ENCODE peak calls at places on chromosomes 6 and 20, in seven cellular contexts. B is heart right ventricle, A is ovary, O is lower lobe of right lung, P is thyroid gland, I is brain microvascular endothelial cell, F is BJ. X is an unnamed sample.
A peak's percentile ranks its signal among the peaks of the same experiment; 100 is the strongest.

GRCh38 chr20:56433880-56434255 is 21.8 kb downstream of the CASS4 start:
- DNase-seq in B (no peak), A (no peak), O (no peak), P (no peak), I (peak; percentile 77), F (peak; percentile 84), X (peak; percentile 91)

GRCh38 chr20:64161595-64162238 is 2.5 kb upstream of the MYT1 start:
- DNase-seq in B (peak; percentile 37), A (peak; percentile 60), O (peak; percentile 49), P (peak; percentile 56), I (peak; percentile 12), F (no peak), X (peak; percentile 64)

GRCh38 chr6:1424306-1424927 is 35.0 kb downstream of the FOXF2 start:
- DNase-seq in B (no peak), A (no peak), O (no peak), P (peak; percentile 67), I (peak; percentile 74), F (no peak), X (peak; percentile 85)

GRCh38 chr6:43797919-43798318 is 27.9 kb downstream of the VEGFA start:
- DNase-seq in B (no peak), A (no peak), O (peak; percentile 31), P (no peak), I (no peak), F (no peak), X (no peak)

GRCh38 chr20:7744411-7744810 is 195.8 kb downstream of the HAO1 start:
- DNase-seq in B (no peak), A (no peak), O (no peak), P (no peak), I (peak; percentile 67), F (peak; percentile 9), X (peak; percentile 85)

GRCh38 chr6:19771753-19772336 is 65.3 kb upstream of the ID4 start:
- DNase-seq in B (no peak), A (no peak), O (no peak), P (no peak), I (peak; percentile 43), F (no peak), X (peak; percentile 58)

GRCh38 chr6:157528931-157529653 is 148.1 kb downstream of the ZDHHC14 start:
- DNase-seq in B (no peak), A (no peak), O (no peak), P (no peak), I (peak; percentile 19), F (no peak), X (peak; percentile 66)

GRCh38 chr6:100078509-100078908 is 84.5 kb upstream of the MCHR2 start:
- DNase-seq in B (no peak), A (no peak), O (no peak), P (no peak), I (peak; percentile 20), F (no peak), X (peak; percentile 11)

GRCh38 chr6:144353871-144354314 is 68.8 kb downstream of the UTRN start:
- DNase-seq in B (no peak), A (no peak), O (no peak), P (no peak), I (no peak), F (no peak), X (no peak)

GRCh38 chr6:167756594-167756993 is 70.1 kb upstream of the AFDN start:
- DNase-seq in B (no peak), A (no peak), O (no peak), P (no peak), I (no peak), F (no peak), X (no peak)

GRCh38 chr6:137363805-137364138 is 130.4 kb downstream of the OLIG3 start:
- DNase-seq in B (no peak), A (no peak), O (no peak), P (no peak), I (peak; percentile 11), F (no peak), X (peak; percentile 62)

GRCh38 chr20:21508230-21509078 is 5.4 kb downstream of the NKX2-2 start:
- DNase-seq in B (no peak), A (no peak), O (no peak), P (no peak), I (no peak), F (no peak), X (no peak)

GRCh38 chr6:70651326-70651905 is 16.3 kb upstream of the SMAP1 start:
- DNase-seq in B (no peak), A (no peak), O (no peak), P (no peak), I (no peak), F (no peak), X (no peak)

GRCh38 chr6:169985121-169986015 is 233.9 kb downstream of the ERMARD start:
- DNase-seq in B (no peak), A (no peak), O (no peak), P (peak; percentile 76), I (no peak), F (no peak), X (no peak)

GRCh38 chr6:137488736-137489409 is 5.3 kb downstream of the OLIG3 start:
- DNase-seq in B (no peak), A (no peak), O (peak; percentile 50), P (no peak), I (no peak), F (no peak), X (no peak)

GRCh38 chr6:44021628-44022295 is 105.5 kb downstream of the MRPL14 start:
- DNase-seq in B (no peak), A (no peak), O (peak; percentile 18), P (no peak), I (no peak), F (no peak), X (no peak)

GRCh38 chr6:150038202-150038830 is 13.0 kb upstream of the RAET1L start:
- DNase-seq in B (no peak), A (no peak), O (no peak), P (peak; percentile 32), I (no peak), F (no peak), X (no peak)

GRCh38 chr20:46220808-46221207 is 87.5 kb downstream of the CDH22 start:
- DNase-seq in B (no peak), A (no peak), O (no peak), P (peak; percentile 45), I (no peak), F (no peak), X (no peak)

GRCh38 chr6:32852844-32853540 is 512 bp downstream of the TAP1 start:
- DNase-seq in B (no peak), A (no peak), O (peak; percentile 76), P (peak; percentile 52), I (peak; percentile 22), F (no peak), X (peak; percentile 39)

GRCh38 chr20:23246682-23247664 is 103.6 kb upstream of the NXT1 start:
- DNase-seq in B (peak; percentile 48), A (no peak), O (no peak), P (peak; percentile 38), I (no peak), F (no peak), X (peak; percentile 50)

GRCh38 chr6:74851598-74851997 is 354.3 kb downstream of the COL12A1 start:
- DNase-seq in B (no peak), A (no peak), O (no peak), P (no peak), I (peak; percentile 4), F (peak; percentile 32), X (peak; percentile 89)
- H3K4me3 ChIP-seq in B (no peak overlapping the region), A (no peak overlapping the region), O (no peak overlapping the region), P (no peak overlapping the region), I (no peak overlapping the region), F (no peak overlapping the region), X (no peak overlapping the region)

DNA sequence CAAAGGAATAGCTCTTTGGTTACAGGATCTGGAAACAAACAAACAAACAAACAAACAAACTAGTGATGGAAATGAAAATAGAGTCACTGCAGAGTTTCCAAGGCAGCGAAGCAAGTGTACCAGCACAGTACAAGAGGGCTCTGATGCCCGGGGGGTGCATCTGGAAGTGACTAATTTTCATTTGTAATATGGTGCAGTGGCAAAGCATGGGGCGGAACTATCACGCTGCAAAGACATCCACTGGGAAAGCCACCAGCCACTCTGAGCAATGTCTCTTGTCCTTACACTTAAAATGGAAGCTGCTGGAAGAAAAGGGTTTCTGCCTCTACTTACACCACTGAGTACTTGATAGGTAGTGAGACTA is 44.4 kb upstream of the NEDD9 start:
- DNase-seq in B (no peak), A (no peak), O (no peak), P (no peak), I (peak; percentile 16), F (no peak), X (no peak)
- TF ChIP-seq CTCF in B (no peak), A (no peak), O (no peak), P (no peak), I (no peak), F (no peak), X (no peak)

GRCh38 chr6:15087234-15087633 is 158.6 kb upstream of the JARID2 start:
- DNase-seq in B (no peak), A (no peak), O (no peak), P (no peak), I (no peak), F (no peak), X (no peak)

GRCh38 chr6:15089569-15090144 is 156.2 kb upstream of the JARID2 start:
- DNase-seq in B (no peak), A (no peak), O (peak; percentile 72), P (peak; percentile 69), I (no peak), F (no peak), X (no peak)

GRCh38 chr6:15088904-15089568 is 156.8 kb upstream of the JARID2 start:
- DNase-seq in B (no peak), A (no peak), O (no peak), P (no peak), I (no peak), F (no peak), X (no peak)

GRCh38 chr6:15090145-15090579 is 155.7 kb upstream of the JARID2 start:
- DNase-seq in B (no peak), A (no peak), O (no peak), P (peak; percentile 67), I (no peak), F (no peak), X (no peak)

GRCh38 chr6:15086273-15087158 is 159.4 kb upstream of the JARID2 start:
- DNase-seq in B (no peak), A (no peak), O (no peak), P (no peak), I (no peak), F (no peak), X (no peak)
- H3K4me3 ChIP-seq in B (no peak overlapping the region), A (no peak overlapping the region), O (no peak overlapping the region), P (no peak overlapping the region), I (no peak overlapping the region), F (no peak overlapping the region), X (no peak overlapping the region)

GRCh38 chr20:9323622-9324021 is 190.8 kb upstream of the LAMP5 start:
- DNase-seq in B (no peak), A (no peak), O (no peak), P (no peak), I (no peak), F (no peak), X (peak; percentile 41)
- TF ChIP-seq CTCF in B (no peak), A (no peak), O (peak; percentile 25), P (peak; percentile 4), I (peak; percentile 80), F (peak; percentile 45), X (peak; percentile 76)

X was measured in choroid plexus epithelial cell.